ENCODE peak calls at places on chromosomes 5 and 9, in four cellular contexts. One of them, this sample, is unnamed.
A peak's percentile ranks its signal among the peaks of the same experiment; 100 is the strongest.

GRCh38 chr9:107615325-107615724 is 125.8 kb upstream of the KLF4 start:
- DNase-seq in body of pancreas: no peak
- DNase-seq in CD8-positive, alpha-beta T cell: no peak
- DNase-seq in PC-9: no peak
- DNase-seq in this sample: no peak

GRCh38 chr5:119022017-119022745 is 33.8 kb upstream of the DTWD2 start:
- DNase-seq in body of pancreas: no peak
- DNase-seq in CD8-positive, alpha-beta T cell: no peak
- DNase-seq in PC-9: peak; percentile 36
- DNase-seq in this sample: peak; percentile 17

GRCh38 chr5:78615697-78616096 is 32.9 kb downstream of the LHFPL2 start:
- DNase-seq in body of pancreas: peak; percentile 27
- DNase-seq in CD8-positive, alpha-beta T cell: no peak
- DNase-seq in PC-9: peak; percentile 89
- DNase-seq in this sample: no peak

GRCh38 chr5:78699565-78700143 is 51.1 kb upstream of the LHFPL2 start:
- DNase-seq in PC-9: peak; percentile 98
- DNase-seq in body of pancreas: peak; percentile 10
- DNase-seq in CD8-positive, alpha-beta T cell: no peak
- DNase-seq in this sample: peak; percentile 72

GRCh38 chr9:104682642-104683041 is 11.7 kb upstream of the OR13D1 start:
- DNase-seq in CD8-positive, alpha-beta T cell: no peak
- DNase-seq in body of pancreas: no peak
- DNase-seq in PC-9: peak; percentile 38
- DNase-seq in this sample: peak; percentile 72

GRCh38 chr5:65394078-65394477 is 87.6 kb downstream of the ADAMTS6 start:
- DNase-seq in body of pancreas: no peak
- DNase-seq in CD8-positive, alpha-beta T cell: no peak
- DNase-seq in PC-9: no peak
- DNase-seq in this sample: peak; percentile 13

GRCh38 chr9:109467936-109468335 is 30.2 kb downstream of the PTPN3 start:
- DNase-seq in body of pancreas: no peak
- DNase-seq in PC-9: no peak
- DNase-seq in CD8-positive, alpha-beta T cell: no peak
- DNase-seq in this sample: no peak

GRCh38 chr5:107553063-107553676 is 117.6 kb downstream of the EFNA5 start:
- DNase-seq in PC-9: no peak
- DNase-seq in body of pancreas: no peak
- DNase-seq in CD8-positive, alpha-beta T cell: no peak
- DNase-seq in this sample: peak; percentile 90

GRCh38 chr5:135309391-135310327 is 89.4 kb downstream of the MACROH2A1 start:
- DNase-seq in body of pancreas: no peak
- DNase-seq in PC-9: no peak
- DNase-seq in CD8-positive, alpha-beta T cell: no peak
- DNase-seq in this sample: no peak

GRCh38 chr9:133889498-133890301 is 102.4 kb downstream of the VAV2 start:
- DNase-seq in PC-9: no peak
- DNase-seq in body of pancreas: peak; percentile 18
- DNase-seq in CD8-positive, alpha-beta T cell: no peak
- DNase-seq in this sample: peak; percentile 93

GRCh38 chr9:77743381-77743780 is 95.3 kb upstream of the GNA14 start:
- DNase-seq in body of pancreas: no peak
- DNase-seq in PC-9: no peak
- DNase-seq in CD8-positive, alpha-beta T cell: no peak
- DNase-seq in this sample: no peak

GRCh38 chr9:97077465-97078295 is 38.7 kb upstream of the CTSV start:
- DNase-seq in CD8-positive, alpha-beta T cell: no peak
- DNase-seq in PC-9: no peak
- DNase-seq in body of pancreas: no peak
- DNase-seq in this sample: no peak

GRCh38 chr9:8555767-8556500 is 756.4 kb upstream of the DMAC1 start:
- DNase-seq in body of pancreas: no peak
- DNase-seq in CD8-positive, alpha-beta T cell: no peak
- DNase-seq in PC-9: no peak
- DNase-seq in this sample: no peak

GRCh38 chr9:124792976-124793594 is 16.2 kb downstream of the OLFML2A start:
- DNase-seq in body of pancreas: peak; percentile 71
- DNase-seq in CD8-positive, alpha-beta T cell: no peak
- DNase-seq in PC-9: no peak
- DNase-seq in this sample: peak; percentile 77

GRCh38 chr9:125550216-125550614 is 156.8 kb downstream of the MAPKAP1 start:
- DNase-seq in body of pancreas: no peak
- DNase-seq in CD8-positive, alpha-beta T cell: no peak
- DNase-seq in PC-9: no peak
- DNase-seq in this sample: peak; percentile 18

GRCh38 chr5:124583469-124584350 is 162.7 kb downstream of the ZNF608 start:
- DNase-seq in CD8-positive, alpha-beta T cell: no peak
- DNase-seq in body of pancreas: no peak
- DNase-seq in PC-9: peak; percentile 77
- DNase-seq in this sample: no peak

GRCh38 chr5:24918676-24919075 is 273.9 kb upstream of the CDH10 start:
- DNase-seq in CD8-positive, alpha-beta T cell: no peak
- DNase-seq in body of pancreas: no peak
- DNase-seq in PC-9: no peak
- DNase-seq in this sample: no peak

GRCh38 chr5:1665803-1666202 is 133.8 kb downstream of the MRPL36 start:
- DNase-seq in body of pancreas: no peak
- DNase-seq in CD8-positive, alpha-beta T cell: no peak
- DNase-seq in PC-9: no peak
- DNase-seq in this sample: no peak

GRCh38 chr5:73215891-73216610 is 43.1 kb downstream of the TMEM174 start:
- DNase-seq in body of pancreas: peak; percentile 82
- DNase-seq in PC-9: peak; percentile 58
- DNase-seq in CD8-positive, alpha-beta T cell: peak; percentile 38
- DNase-seq in this sample: peak; percentile 78

GRCh38 chr5:65695162-65695755 is 26.6 kb downstream of the SGTB start:
- DNase-seq in CD8-positive, alpha-beta T cell: no peak
- DNase-seq in body of pancreas: no peak
- DNase-seq in PC-9: no peak
- DNase-seq in this sample: no peak

GRCh38 chr9:101601904-101602765 is 7.4 kb upstream of the PPP3R2 start:
- DNase-seq in body of pancreas: peak; percentile 22
- DNase-seq in PC-9: no peak
- DNase-seq in CD8-positive, alpha-beta T cell: no peak
- DNase-seq in this sample: peak; percentile 77

GRCh38 chr5:41413067-41413466 is 97.3 kb downstream of the PLCXD3 start:
- DNase-seq in CD8-positive, alpha-beta T cell: no peak
- DNase-seq in body of pancreas: no peak
- DNase-seq in PC-9: no peak
- DNase-seq in this sample: no peak

GRCh38 chr5:35143841-35144240 is 86.4 kb downstream of the PRLR start:
- DNase-seq in CD8-positive, alpha-beta T cell: no peak
- DNase-seq in body of pancreas: no peak
- DNase-seq in PC-9: no peak
- DNase-seq in this sample: no peak

GRCh38 chr5:61289669-61290363 is 42.2 kb upstream of the ZSWIM6 start:
- DNase-seq in PC-9: peak; percentile 38
- DNase-seq in CD8-positive, alpha-beta T cell: no peak
- DNase-seq in body of pancreas: no peak
- DNase-seq in this sample: no peak

GRCh38 chr9:7177383-7177782 is 419.6 kb downstream of the KDM4C start:
- DNase-seq in PC-9: no peak
- DNase-seq in CD8-positive, alpha-beta T cell: no peak
- DNase-seq in body of pancreas: no peak
- DNase-seq in this sample: no peak

GRCh38 chr9:93267681-93268505 is 84.0 kb downstream of the WNK2 start:
- DNase-seq in PC-9: no peak
- DNase-seq in CD8-positive, alpha-beta T cell: no peak
- DNase-seq in body of pancreas: no peak
- DNase-seq in this sample: no peak

GRCh38 chr9:136607334-136607919 is 55.3 kb upstream of the EGFL7 start:
- DNase-seq in PC-9: no peak
- DNase-seq in CD8-positive, alpha-beta T cell: no peak
- DNase-seq in body of pancreas: no peak
- DNase-seq in this sample: no peak

GRCh38 chr5:68443091-68443490 is 227.5 kb downstream of the PIK3R1 start:
- DNase-seq in PC-9: no peak
- DNase-seq in body of pancreas: no peak
- DNase-seq in CD8-positive, alpha-beta T cell: no peak
- DNase-seq in this sample: no peak

GRCh38 chr5:132376694-132377641 is 7.5 kb downstream of the SLC22A5 start:
- DNase-seq in body of pancreas: no peak
- DNase-seq in CD8-positive, alpha-beta T cell: no peak
- DNase-seq in PC-9: no peak
- DNase-seq in this sample: no peak

GRCh38 chr9:135294826-135295225 is 184.8 kb upstream of the PPP1R26 start:
- DNase-seq in PC-9: peak; percentile 45
- DNase-seq in body of pancreas: no peak
- DNase-seq in CD8-positive, alpha-beta T cell: no peak
- DNase-seq in this sample: peak; percentile 35

GRCh38 chr9:8270235-8270634 is 470.7 kb upstream of the DMAC1 start:
- DNase-seq in body of pancreas: no peak
- DNase-seq in PC-9: no peak
- DNase-seq in CD8-positive, alpha-beta T cell: no peak
- DNase-seq in this sample: no peak

GRCh38 chr5:132777209-132778069 is at the start of gene SEPTIN8:
- DNase-seq in body of pancreas: peak; percentile 46
- DNase-seq in PC-9: no peak
- DNase-seq in CD8-positive, alpha-beta T cell: peak; percentile 4
- DNase-seq in this sample: peak; percentile 54

GRCh38 chr9:120394058-120394669 is 185.8 kb downstream of the CDK5RAP2 start:
- DNase-seq in CD8-positive, alpha-beta T cell: no peak
- DNase-seq in body of pancreas: no peak
- DNase-seq in PC-9: peak; percentile 42
- DNase-seq in this sample: no peak

GRCh38 chr5:119274024-119274766 is 81.6 kb upstream of the TNFAIP8 start:
- DNase-seq in body of pancreas: peak; percentile 74
- DNase-seq in PC-9: peak; percentile 97
- DNase-seq in CD8-positive, alpha-beta T cell: no peak
- DNase-seq in this sample: no peak

GRCh38 chr9:128494108-128494742 is 10.3 kb upstream of the GLE1 start:
- DNase-seq in CD8-positive, alpha-beta T cell: no peak
- DNase-seq in body of pancreas: peak; percentile 65
- DNase-seq in PC-9: no peak
- DNase-seq in this sample: peak; percentile 41

GRCh38 chr5:16849821-16850220 is 86.3 kb downstream of the MYO10 start:
- DNase-seq in PC-9: no peak
- DNase-seq in CD8-positive, alpha-beta T cell: no peak
- DNase-seq in body of pancreas: no peak
- DNase-seq in this sample: no peak

GRCh38 chr5:54829686-54830085 is 155.7 kb downstream of the ESM1 start:
- DNase-seq in PC-9: no peak
- DNase-seq in CD8-positive, alpha-beta T cell: no peak
- DNase-seq in body of pancreas: no peak
- DNase-seq in this sample: no peak
- H3K27ac ChIP-seq in PC-9: no peak overlapping the region
- H3K27ac ChIP-seq in CD8-positive, alpha-beta T cell: no peak overlapping the region
- H3K27ac ChIP-seq in body of pancreas: no peak overlapping the region
- H3K27ac ChIP-seq in this sample: no peak overlapping the region

DNA sequence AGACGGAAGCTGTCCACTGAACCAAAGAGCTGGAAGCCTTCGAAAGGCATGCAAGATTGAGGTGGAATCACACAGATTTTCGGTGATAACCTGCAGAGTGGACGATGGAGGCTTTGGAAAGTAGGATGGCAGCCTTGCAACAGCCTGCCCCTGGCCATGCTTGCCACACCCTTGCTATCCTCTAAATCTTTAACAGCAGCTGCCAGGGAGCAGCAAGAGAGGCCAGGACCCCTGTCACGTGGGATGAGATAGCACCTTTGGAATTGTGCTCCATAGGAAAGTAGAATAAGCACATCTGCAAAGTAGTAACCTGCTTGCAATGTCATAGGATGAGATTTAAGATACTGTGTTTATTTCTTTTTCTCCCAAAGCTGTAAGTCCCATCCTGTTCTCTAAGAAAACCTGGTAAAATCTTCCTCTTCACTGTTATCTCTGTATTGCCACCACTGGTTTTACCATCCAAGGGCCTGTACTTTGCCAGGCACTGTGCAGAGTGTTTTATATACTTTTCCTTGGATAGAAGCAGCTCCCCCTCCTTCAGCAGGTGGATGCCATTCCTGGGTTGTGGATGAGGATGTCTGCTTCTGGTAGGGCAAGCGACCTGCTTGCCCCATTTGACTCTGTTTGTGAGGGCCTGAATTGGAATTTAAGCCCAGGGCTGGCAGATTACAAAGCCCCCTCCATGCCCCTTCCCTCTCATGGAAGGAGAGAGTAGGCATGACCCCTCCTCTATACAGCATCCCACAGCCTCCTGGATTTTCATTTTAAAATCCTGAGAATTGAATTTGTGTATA is 10.1 kb downstream of the TRIO start:
- DNase-seq in CD8-positive, alpha-beta T cell: no peak
- DNase-seq in body of pancreas: no peak
- DNase-seq in PC-9: no peak
- DNase-seq in this sample: no peak
- H3K4me1 ChIP-seq in CD8-positive, alpha-beta T cell: no peaks in the 10 kb centered on the region
- H3K4me1 ChIP-seq in body of pancreas: peaks cover 30% of the 10 kb centered on the region
- H3K4me1 ChIP-seq in PC-9: peaks cover 71% of the 10 kb centered on the region
- H3K4me1 ChIP-seq in this sample: peaks cover 14% of the 10 kb centered on the region

GRCh38 chr9:94533155-94533554 is 21.7 kb upstream of the PCAT7 start:
- DNase-seq in PC-9: no peak
- DNase-seq in body of pancreas: no peak
- DNase-seq in CD8-positive, alpha-beta T cell: no peak
- DNase-seq in this sample: no peak
- H3K4me3 ChIP-seq in PC-9: no peak overlapping the region
- H3K4me3 ChIP-seq in body of pancreas: no peak overlapping the region
- H3K4me3 ChIP-seq in CD8-positive, alpha-beta T cell: no peak overlapping the region
- H3K4me3 ChIP-seq in this sample: no peak overlapping the region

GRCh38 chr9:882416-882931 is 41.0 kb downstream of the DMRT1 start:
- DNase-seq in PC-9: no peak
- DNase-seq in body of pancreas: no peak
- DNase-seq in CD8-positive, alpha-beta T cell: no peak
- DNase-seq in this sample: no peak
- H3K27ac ChIP-seq in PC-9: no peak overlapping the region
- H3K27ac ChIP-seq in body of pancreas: no peak overlapping the region
- H3K27ac ChIP-seq in CD8-positive, alpha-beta T cell: no peak overlapping the region
- H3K27ac ChIP-seq in this sample: no peak overlapping the region

GRCh38 chr5:108629779-108630178 is 117.9 kb upstream of the FER start:
- DNase-seq in CD8-positive, alpha-beta T cell: no peak
- DNase-seq in body of pancreas: no peak
- DNase-seq in PC-9: no peak
- DNase-seq in this sample: peak; percentile 29

GRCh38 chr5:108623826-108624225 is 123.9 kb upstream of the FER start:
- DNase-seq in PC-9: no peak
- DNase-seq in CD8-positive, alpha-beta T cell: no peak
- DNase-seq in body of pancreas: no peak
- DNase-seq in this sample: no peak

GRCh38 chr5:108619815-108620214 is 127.9 kb upstream of the FER start:
- DNase-seq in CD8-positive, alpha-beta T cell: no peak
- DNase-seq in PC-9: no peak
- DNase-seq in body of pancreas: no peak
- DNase-seq in this sample: no peak

GRCh38 chr5:108620516-108620915 is 127.2 kb upstream of the FER start:
- DNase-seq in CD8-positive, alpha-beta T cell: no peak
- DNase-seq in PC-9: no peak
- DNase-seq in body of pancreas: no peak
- DNase-seq in this sample: no peak

GRCh38 chr5:108625654-108626053 is 122.0 kb upstream of the FER start:
- DNase-seq in PC-9: no peak
- DNase-seq in CD8-positive, alpha-beta T cell: no peak
- DNase-seq in body of pancreas: no peak
- DNase-seq in this sample: no peak
- H3K4me1 ChIP-seq in PC-9: no peaks in the 10 kb centered on the region
- H3K4me1 ChIP-seq in CD8-positive, alpha-beta T cell: no peaks in the 10 kb centered on the region
- H3K4me1 ChIP-seq in body of pancreas: no peaks in the 10 kb centered on the region
- H3K4me1 ChIP-seq in this sample: no peaks in the 10 kb centered on the region

GRCh38 chr9:132350861-132351315 is 3.9 kb downstream of the SETX start:
- DNase-seq in body of pancreas: no peak
- DNase-seq in PC-9: no peak
- DNase-seq in CD8-positive, alpha-beta T cell: peak; percentile 24
- DNase-seq in this sample: no peak
- H3K4me3 ChIP-seq in body of pancreas: no peak overlapping the region
- H3K4me3 ChIP-seq in PC-9: no peak overlapping the region
- H3K4me3 ChIP-seq in CD8-positive, alpha-beta T cell: peak overlapping the region; percentile 31
- H3K4me3 ChIP-seq in this sample: no peak overlapping the region